ENCODE peak calls at places on chromosomes 13 and 19, in four cellular contexts. J is islet precursor cell; A is psoas muscle; C is CD4-positive, alpha-beta T cell. B is an unnamed sample.

GRCh38 chr19:10290439-10290875 is 705 bp downstream of the ICAM5 start:
- DNase-seq in J (no peak), A (no peak), C (no peak), B (no peak)

GRCh38 chr19:55088021-55088451 is 12.4 kb downstream of the EPS8L1 start:
- DNase-seq in J (no peak), A (no peak), C (no peak), B (no peak)

GRCh38 chr19:18418034-18418724 is 1.0 kb upstream of the SSBP4 start:
- DNase-seq in J (no peak), A (peak), C (no peak), B (no peak)

GRCh38 chr19:2064788-2065524 is 13.9 kb upstream of the MKNK2 start:
- DNase-seq in J (no peak), A (peak), C (no peak), B (no peak)

GRCh38 chr13:41065098-41065497 is 3.8 kb downstream of the WBP4 start:
- DNase-seq in J (no peak), A (no peak), C (no peak), B (no peak)

GRCh38 chr13:72295173-72295572 is 428.2 kb upstream of the DACH1 start:
- DNase-seq in J (no peak), A (no peak), C (no peak), B (no peak)

GRCh38 chr19:51097166-51097736 is 11.0 kb downstream of the CTU1 start:
- DNase-seq in J (peak), A (peak), C (peak), B (peak)

GRCh38 chr13:21458457-21458815 is 667 bp downstream of the ZDHHC20 start:
- DNase-seq in J (peak), A (peak), C (peak), B (peak)

GRCh38 chr19:51576850-51577249 is 5.8 kb downstream of the ZNF175 start:
- DNase-seq in J (no peak), A (no peak), C (no peak), B (no peak)

GRCh38 chr13:33172400-33172799 is 113.2 kb downstream of the STARD13 start:
- DNase-seq in J (no peak), A (no peak), C (no peak), B (no peak)

GRCh38 chr19:45293682-45294081 is 29.0 kb downstream of the CKM start:
- DNase-seq in J (no peak), A (no peak), C (no peak), B (no peak)

GRCh38 chr13:113491982-113492381 is 1.5 kb upstream of the DCUN1D2 start:
- DNase-seq in J (no peak), A (no peak), C (no peak), B (no peak)

GRCh38 chr19:29524912-29525870 is 603 bp upstream of the VSTM2B start:
- DNase-seq in J (no peak), A (peak), C (no peak), B (no peak)

GRCh38 chr13:93345061-93345460 is 118.5 kb downstream of the GPC6 start:
- DNase-seq in J (no peak), A (no peak), C (no peak), B (no peak)

GRCh38 chr19:33446918-33447293 is 73.4 kb downstream of the CEBPG start:
- DNase-seq in J (no peak), A (peak), C (no peak), B (no peak)

GRCh38 chr13:40231311-40231710 is 435.1 kb downstream of the FOXO1 start:
- DNase-seq in J (no peak), A (no peak), C (no peak), B (no peak)

GRCh38 chr13:32409561-32410440 is 18.1 kb downstream of the N4BP2L1 start:
- DNase-seq in J (peak), A (peak), C (no peak), B (no peak)

GRCh38 chr19:4577020-4577782 is 17.7 kb upstream of the SEMA6B start:
- DNase-seq in J (no peak), A (no peak), C (no peak), B (no peak)

GRCh38 chr13:39665763-39666162 is 10.3 kb downstream of the COG6 start:
- DNase-seq in J (no peak), A (no peak), C (no peak), B (no peak)

GRCh38 chr19:30059741-30060140 is 117.7 kb downstream of the URI1 start:
- DNase-seq in J (no peak), A (no peak), C (no peak), B (no peak)

GRCh38 chr13:84439108-84439507 is 556.8 kb upstream of the SLITRK1 start:
- DNase-seq in J (no peak), A (no peak), C (no peak), B (no peak)

GRCh38 chr19:41321204-41321599 is 11.2 kb downstream of the CCDC97 start:
- DNase-seq in J (no peak), A (no peak), C (no peak), B (no peak)

GRCh38 chr19:793775-794174 is 3.5 kb upstream of the PTBP1 start:
- DNase-seq in J (no peak), A (no peak), C (no peak), B (no peak)

GRCh38 chr19:47324502-47324901 is 7.5 kb upstream of the C5AR2 start:
- DNase-seq in J (no peak), A (no peak), C (no peak), B (no peak)

GRCh38 chr13:64154514-64154913 is 2738.9 kb upstream of the PCDH20 start:
- DNase-seq in J (no peak), A (no peak), C (no peak), B (no peak)

GRCh38 chr19:5960005-5961001 is 17.6 kb downstream of the RANBP3 start:
- DNase-seq in J (no peak), A (no peak), C (no peak), B (no peak)

GRCh38 chr19:7492142-7493055 is 3.6 kb upstream of the PEX11G start:
- DNase-seq in J (no peak), A (no peak), C (no peak), B (no peak)

GRCh38 chr19:23799321-23799720 is 40.6 kb upstream of the ZNF681 start:
- DNase-seq in J (no peak), A (no peak), C (peak), B (no peak)

GRCh38 chr19:55084416-55084815 is 8.7 kb downstream of the EPS8L1 start:
- DNase-seq in J (no peak), A (no peak), C (no peak), B (no peak)

B was measured in activated CD4-positive, CD25-positive, alpha-beta regulatory T cell treated with anti-CD3 and anti-CD28 coated beads, Interleukin-2, amount 50 U/mL, for 72 hours.